ENCODE peak calls at places on chromosome 13, in nine cellular contexts. S is WTC11; Y is stomach; Z is activated naive CD8-positive, alpha-beta T cell treated with anti-CD3 and anti-CD28 coated beads for 36 hours; W is PC-9; H is tibial artery; K is NCI-H2107; N is kidney epithelial cell; Q is psoas muscle. U is an unnamed sample.

GRCh38 chr13:24066405-24067292 is 93.9 kb upstream of the SPATA13 start:
- DNase-seq in S (no peak), Y (no peak), Q (no peak), N (no peak), H (no peak), W (no peak), Z (no peak), K (no peak), U (no peak)

GRCh38 chr13:83498045-83498444 is 384.2 kb downstream of the SLITRK1 start:
- DNase-seq in Q (no peak), S (no peak), N (no peak), Z (no peak), W (no peak), K (no peak), Y (no peak), H (no peak), U (no peak)

GRCh38 chr13:112635323-112635722 is 47.4 kb upstream of the TUBGCP3 start:
- DNase-seq in Q (no peak), S (no peak), Z (no peak), H (no peak), K (no peak), Y (no peak), N (no peak), W (no peak), U (no peak)

GRCh38 chr13:68987585-68987984 is 1120.0 kb upstream of the ATXN8OS start:
- DNase-seq in S (no peak), N (no peak), H (no peak), Y (no peak), Z (no peak), W (no peak), Q (no peak), K (no peak), U (no peak)

GRCh38 chr13:42363941-42364612 is 92.1 kb downstream of the AKAP11 start:
- DNase-seq in K (no peak), Q (no peak), S (no peak), N (peak; percentile 7), H (no peak), Z (no peak), W (no peak), Y (no peak), U (no peak)

GRCh38 chr13:33932765-33933406 is 114.9 kb downstream of the RFC3 start:
- DNase-seq in K (no peak), W (no peak), Q (no peak), Y (no peak), S (no peak), Z (no peak), N (peak; percentile 21), H (no peak), U (no peak)

GRCh38 chr13:97367016-97367415 is 67.0 kb upstream of the RAP2A start:
- DNase-seq in W (no peak), N (peak; percentile 56), H (no peak), S (no peak), Z (no peak), Y (no peak), K (no peak), Q (no peak), U (no peak)

GRCh38 chr13:31154939-31155338 is 6.8 kb downstream of the HSPH1 start:
- DNase-seq in Q (no peak), N (no peak), S (no peak), W (no peak), Z (no peak), H (no peak), K (no peak), Y (no peak), U (no peak)

U was measured in right atrium auricular region.